ENCODE peak calls at places on chromosome 21, in seven cellular contexts. K is transverse colon, C is Caco-2, B is GM20000, D is fibroblast of villous mesenchyme, Z is adrenal gland, L is spleen. P is an unnamed sample.

GRCh38 chr21:31334648-31335121 is 9.4 kb downstream of the TIAM1 start:
- DNase-seq in K (no peak), C (no peak), B (no peak), D (no peak), Z (no peak), L (no peak), P (no peak)

GRCh38 chr21:25813917-25814316 is 79.1 kb downstream of the GABPA start:
- DNase-seq in K (no peak), C (no peak), B (no peak), D (no peak), Z (no peak), L (no peak), P (no peak)

GRCh38 chr21:33245289-33245918 is 15.7 kb downstream of the IFNAR2 start:
- DNase-seq in K (no peak), C (no peak), B (no peak), D (no peak), Z (no peak), L (no peak), P (no peak)

GRCh38 chr21:39451332-39452206 is at the start of gene SH3BGR:
- DNase-seq in K (no peak), C (no peak), B (no peak), D (no peak), Z (no peak), L (no peak), P (no peak)

GRCh38 chr21:26070822-26071425 is 99.6 kb downstream of the APP start:
- DNase-seq in K (peak; percentile 35), C (peak; percentile 32), B (peak; percentile 13), D (peak; percentile 90), Z (no peak), L (no peak), P (no peak)

GRCh38 chr21:25062061-25062460 is 545.2 kb downstream of the MRPL39 start:
- DNase-seq in K (no peak), C (no peak), B (no peak), D (no peak), Z (no peak), L (no peak), P (no peak)

GRCh38 chr21:32515869-32516268 is 69.5 kb downstream of the TCP10L start:
- DNase-seq in K (no peak), C (no peak), B (no peak), D (peak; percentile 64), Z (no peak), L (no peak), P (no peak)

GRCh38 chr21:28485301-28486022 is 507.2 kb downstream of the LTN1 start:
- DNase-seq in K (no peak), C (no peak), B (no peak), D (no peak), Z (no peak), L (no peak), P (no peak)

GRCh38 chr21:27134513-27134912 is 167.6 kb upstream of the ADAMTS5 start:
- DNase-seq in K (no peak), C (no peak), B (no peak), D (peak; percentile 74), Z (no peak), L (no peak), P (no peak)

GRCh38 chr21:32021319-32022027 is 148.7 kb downstream of the HUNK start:
- DNase-seq in K (peak; percentile 54), C (no peak), B (no peak), D (no peak), Z (no peak), L (no peak), P (no peak)

GRCh38 chr21:35974801-35975200 is 85.5 kb downstream of the SETD4 start:
- DNase-seq in K (no peak), C (peak; percentile 79), B (no peak), D (peak; percentile 28), Z (no peak), L (no peak), P (no peak)

GRCh38 chr21:15735409-15735808 is 5.6 kb downstream of the USP25 start:
- DNase-seq in K (no peak), C (no peak), B (no peak), D (peak; percentile 51), Z (no peak), L (no peak), P (no peak)

GRCh38 chr21:33229776-33230517 is at the start of gene IFNAR2:
- DNase-seq in K (peak; percentile 81), C (peak; percentile 84), B (peak; percentile 96), D (peak; percentile 55), Z (peak; percentile 64), L (peak; percentile 96), P (peak; percentile 96)

GRCh38 chr21:33302055-33302454 is 22.7 kb upstream of the IFNAR1 start:
- DNase-seq in K (no peak), C (no peak), B (no peak), D (no peak), Z (no peak), L (no peak), P (no peak)

GRCh38 chr21:14750041-14750440 is 203.9 kb upstream of the SAMSN1 start:
- DNase-seq in K (no peak), C (no peak), B (no peak), D (no peak), Z (no peak), L (no peak), P (no peak)

DNA sequence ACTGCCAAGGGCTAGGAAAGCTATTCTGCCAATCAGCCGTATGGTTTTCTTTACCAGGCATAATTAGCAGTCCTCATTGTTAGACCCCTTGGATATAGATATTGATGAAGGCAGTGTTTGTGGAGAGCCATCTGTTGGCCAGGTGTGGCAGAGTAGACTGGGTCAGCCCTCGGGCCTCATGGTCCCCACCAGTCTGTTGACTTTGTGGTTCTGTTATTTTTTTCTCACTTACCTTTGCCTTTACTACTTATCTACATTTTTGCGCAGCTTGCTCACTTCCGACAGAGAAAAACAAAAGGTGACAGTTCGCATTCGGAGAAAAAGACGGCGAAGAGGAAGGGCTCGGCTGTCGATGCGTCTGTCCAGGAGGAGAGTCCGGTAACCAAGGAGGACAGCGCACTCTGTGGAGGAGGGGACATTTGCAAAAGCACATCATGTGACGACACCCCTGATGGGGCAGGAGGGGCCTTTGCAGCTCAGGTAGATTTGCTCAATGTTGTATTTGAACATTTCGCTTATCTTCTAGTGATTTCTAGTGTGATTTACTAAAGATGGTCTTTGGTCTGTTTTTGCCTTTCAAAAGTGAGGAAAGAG is 2.3 kb downstream of the PCNT start:
- DNase-seq in K (no peak), C (peak; percentile 36), B (no peak), D (no peak), Z (no peak), L (no peak), P (no peak)
- TF ChIP-seq CTCF in K (no peak), C (peak; percentile 18), B (peak; percentile 20), D (no peak), Z (no peak), L (no peak), P (peak; percentile 35)

DNA sequence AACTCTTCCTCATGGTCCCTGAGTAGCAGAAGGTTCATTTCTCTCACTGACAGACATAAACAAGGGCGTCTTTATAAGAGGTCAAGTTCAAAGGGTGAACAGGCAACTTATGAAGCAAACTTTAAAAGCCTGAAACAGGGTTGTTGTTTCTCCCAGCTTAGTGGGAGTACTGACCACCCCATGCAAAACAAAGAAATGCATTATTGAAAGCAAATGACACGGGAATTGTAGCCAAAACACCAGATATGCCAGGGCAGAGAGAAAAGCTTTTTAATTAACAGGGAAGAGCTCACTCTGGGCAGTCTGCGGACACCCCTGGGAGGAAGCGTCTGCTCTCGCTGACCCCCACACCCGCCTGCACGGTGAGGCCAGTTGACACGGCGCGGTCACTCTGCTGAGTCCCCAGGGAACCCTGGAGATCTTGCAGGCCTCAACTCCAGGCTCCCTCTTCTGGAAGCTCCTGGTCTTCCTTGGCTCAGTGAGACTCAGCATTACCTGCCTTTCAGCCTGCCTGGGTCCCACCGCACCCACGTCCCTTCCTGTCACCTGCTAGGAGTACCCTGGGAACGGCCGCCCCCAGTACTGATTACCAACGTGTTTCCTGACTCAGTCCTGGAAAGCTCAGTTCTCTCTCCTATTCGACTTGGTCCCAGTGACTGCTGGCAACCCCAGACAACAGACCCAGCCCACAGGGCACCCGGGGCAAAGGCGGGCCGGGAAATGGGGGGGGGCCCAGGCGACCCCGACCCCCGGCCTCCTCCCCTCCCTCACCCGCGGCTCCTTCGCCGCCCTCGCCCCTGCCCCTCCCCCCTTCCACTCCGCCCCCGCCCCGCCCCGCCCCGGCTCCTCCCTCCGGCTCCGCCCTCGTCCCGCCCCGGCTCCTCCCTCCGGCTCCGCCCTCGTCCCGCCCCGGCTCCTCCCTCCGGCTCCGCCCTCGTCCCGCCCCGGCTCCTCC is 972 bp downstream of the CFAP410 start:
- DNase-seq in K (peak; percentile 70), C (peak; percentile 76), B (peak; percentile 70), D (peak; percentile 86), Z (peak; percentile 78), L (peak; percentile 93), P (peak; percentile 70)
- TF ChIP-seq CTCF in K (peak; percentile 33), C (peak; percentile 42), B (no peak), D (peak; percentile 42), Z (peak; percentile 22), L (no peak), P (peak; percentile 5)

DNA sequence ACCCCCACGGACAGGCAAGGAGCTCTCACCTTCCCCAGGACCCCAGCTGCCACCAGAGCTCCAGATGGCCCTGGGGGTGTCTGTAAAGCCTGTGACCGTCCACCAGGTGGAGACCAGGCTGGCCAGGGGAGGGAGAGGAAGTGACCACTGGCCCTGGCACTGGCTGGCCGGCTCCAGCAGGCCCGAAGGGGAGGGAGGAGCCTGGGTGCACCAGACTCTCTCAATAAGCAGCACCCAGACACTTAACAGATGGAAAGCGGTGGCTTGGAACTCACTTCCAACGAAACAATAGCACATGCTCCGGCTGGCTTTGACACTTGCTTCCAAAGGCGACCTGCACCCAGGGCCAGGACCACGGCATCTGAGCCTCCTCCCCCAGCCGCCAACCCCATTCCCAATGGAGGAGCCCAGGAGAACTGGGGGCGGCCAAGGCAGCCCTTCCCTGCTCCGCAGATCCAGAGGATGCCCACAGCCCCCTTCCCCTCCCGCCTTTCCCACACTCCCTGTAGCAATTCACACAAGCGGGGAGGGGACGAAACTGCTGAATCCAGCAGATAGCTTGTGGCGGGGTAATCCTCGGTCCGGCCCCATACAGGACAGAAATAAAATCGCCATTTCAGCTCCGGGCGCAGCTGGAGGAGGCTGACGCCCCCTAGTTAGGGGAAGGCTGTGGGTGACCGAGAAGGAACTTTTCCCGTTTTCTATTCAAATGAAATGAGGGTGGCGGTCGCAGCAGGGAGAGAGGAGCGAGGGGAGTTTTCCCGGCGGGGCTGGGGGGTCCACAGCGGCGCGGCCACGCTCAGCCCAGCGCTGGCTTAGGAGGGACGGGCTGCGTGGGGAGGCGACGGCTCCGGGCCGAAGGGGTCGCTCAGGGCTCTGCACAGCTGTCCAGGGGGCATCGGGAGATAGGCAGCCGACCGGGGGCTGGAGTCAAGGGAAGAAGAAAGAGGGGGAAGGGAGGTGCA is 612 bp upstream of the PDE9A start:
- DNase-seq in K (peak; percentile 56), C (peak; percentile 59), B (peak; percentile 44), D (peak; percentile 76), Z (peak; percentile 91), L (peak; percentile 85), P (peak; percentile 45)
- TF ChIP-seq CTCF in K (peak; percentile 47), C (peak; percentile 48), B (no peak), D (peak; percentile 71), Z (peak; percentile 76), L (peak; percentile 50), P (no peak)

GRCh38 chr21:8994640-8995511 is 1526.5 kb upstream of the TPTE start:
- DNase-seq in K (no peak), C (no peak), B (no peak), D (peak; percentile 63), Z (no peak), L (no peak), P (peak; percentile 32)
- TF ChIP-seq CTCF in K (no peak), C (no peak), B (no peak), D (no peak), Z (no peak), L (no peak), P (no peak)

GRCh38 chr21:20968391-20968790 is 29.8 kb upstream of the NCAM2 start:
- DNase-seq in K (no peak), C (no peak), B (no peak), D (no peak), Z (no peak), L (no peak), P (no peak)

GRCh38 chr21:20970691-20971090 is 27.5 kb upstream of the NCAM2 start:
- DNase-seq in K (no peak), C (no peak), B (no peak), D (no peak), Z (no peak), L (no peak), P (no peak)

GRCh38 chr21:20971296-20971921 is 26.8 kb upstream of the NCAM2 start:
- DNase-seq in K (peak; percentile 23), C (peak; percentile 42), B (peak; percentile 19), D (peak; percentile 27), Z (peak; percentile 29), L (no peak), P (no peak)
- TF ChIP-seq CTCF in K (peak; percentile 28), C (peak; percentile 59), B (no peak), D (peak; percentile 30), Z (no peak), L (no peak), P (peak; percentile 15)

P was measured in GM13977.